ENCODE peak calls at places on chromosomes 6 and 20, in four cellular contexts. One of them, this sample, is unnamed.

GRCh38 chr20:6626805-6627204 is 140.7 kb upstream of the BMP2 start:
- DNase-seq in GM12878: no peak
- DNase-seq in K562: no peak
- DNase-seq in GM12891: no peak
- DNase-seq in this sample: no peak

GRCh38 chr20:22716824-22717351 is 132.5 kb upstream of the FOXA2 start:
- DNase-seq in GM12878: no peak
- DNase-seq in K562: no peak
- DNase-seq in GM12891: no peak
- DNase-seq in this sample: peak

GRCh38 chr6:658244-658643 is 1.3 kb upstream of the HUS1B start:
- DNase-seq in GM12878: no peak
- DNase-seq in K562: peak
- DNase-seq in GM12891: no peak
- DNase-seq in this sample: no peak

GRCh38 chr6:14910692-14911547 is 334.9 kb upstream of the JARID2 start:
- DNase-seq in GM12878: peak
- DNase-seq in K562: no peak
- DNase-seq in GM12891: peak
- DNase-seq in this sample: peak

GRCh38 chr20:5168582-5169396 is 42.0 kb downstream of the CDS2 start:
- DNase-seq in GM12878: no peak
- DNase-seq in K562: no peak
- DNase-seq in GM12891: no peak
- DNase-seq in this sample: no peak

GRCh38 chr6:43283905-43284304 is 14.2 kb upstream of the SLC22A7 start:
- DNase-seq in GM12878: no peak
- DNase-seq in K562: no peak
- DNase-seq in GM12891: no peak
- DNase-seq in this sample: no peak

GRCh38 chr6:138540468-138540867 is 41.2 kb upstream of the NHSL1 start:
- DNase-seq in GM12878: no peak
- DNase-seq in K562: no peak
- DNase-seq in GM12891: no peak
- DNase-seq in this sample: no peak

GRCh38 chr6:43758617-43759050 is 11.4 kb upstream of the VEGFA start:
- DNase-seq in GM12878: no peak
- DNase-seq in K562: peak
- DNase-seq in GM12891: no peak
- DNase-seq in this sample: no peak

GRCh38 chr6:43676962-43677606 is 10.5 kb downstream of the MRPS18A start:
- DNase-seq in GM12878: no peak
- DNase-seq in K562: no peak
- DNase-seq in GM12891: no peak
- DNase-seq in this sample: no peak

GRCh38 chr20:12984863-12985262 is 23.9 kb upstream of the SPTLC3 start:
- DNase-seq in GM12878: no peak
- DNase-seq in K562: no peak
- DNase-seq in GM12891: no peak
- DNase-seq in this sample: no peak

GRCh38 chr20:38152175-38153010 is 12.7 kb downstream of the TGM2 start:
- DNase-seq in GM12878: peak
- DNase-seq in K562: no peak
- DNase-seq in GM12891: peak
- DNase-seq in this sample: peak

GRCh38 chr6:150270330-150271052 is 98.3 kb upstream of the IYD start:
- DNase-seq in GM12878: no peak
- DNase-seq in K562: no peak
- DNase-seq in GM12891: no peak
- DNase-seq in this sample: no peak

GRCh38 chr20:36836591-36837329 is 39.2 kb upstream of the TLDC2 start:
- DNase-seq in GM12878: no peak
- DNase-seq in K562: peak
- DNase-seq in GM12891: peak
- DNase-seq in this sample: peak

GRCh38 chr6:26520088-26520839 is 17.9 kb upstream of the HMGN4 start:
- DNase-seq in GM12878: no peak
- DNase-seq in K562: no peak
- DNase-seq in GM12891: no peak
- DNase-seq in this sample: peak

GRCh38 chr20:35978041-35978513 is 9.7 kb downstream of the CNBD2 start:
- DNase-seq in GM12878: no peak
- DNase-seq in K562: no peak
- DNase-seq in GM12891: no peak
- DNase-seq in this sample: peak

GRCh38 chr6:56916849-56917551 is 37.9 kb upstream of the BEND6 start:
- DNase-seq in GM12878: no peak
- DNase-seq in K562: no peak
- DNase-seq in GM12891: no peak
- DNase-seq in this sample: no peak

GRCh38 chr6:14732845-14733757 is 512.8 kb upstream of the JARID2 start:
- DNase-seq in GM12878: no peak
- DNase-seq in K562: no peak
- DNase-seq in GM12891: no peak
- DNase-seq in this sample: no peak

GRCh38 chr20:17538517-17539170 is 7.5 kb upstream of the BFSP1 start:
- DNase-seq in GM12878: peak
- DNase-seq in K562: no peak
- DNase-seq in GM12891: no peak
- DNase-seq in this sample: no peak

GRCh38 chr6:20932284-20932683 is 398.0 kb downstream of the CDKAL1 start:
- DNase-seq in GM12878: no peak
- DNase-seq in K562: no peak
- DNase-seq in GM12891: no peak
- DNase-seq in this sample: no peak

GRCh38 chr20:3045042-3045815 is 623 bp upstream of the MRPS26 start:
- DNase-seq in GM12878: no peak
- DNase-seq in K562: peak
- DNase-seq in GM12891: peak
- DNase-seq in this sample: no peak

GRCh38 chr20:56409521-56409920 is 2.5 kb upstream of the CASS4 start:
- DNase-seq in GM12878: no peak
- DNase-seq in K562: no peak
- DNase-seq in GM12891: no peak
- DNase-seq in this sample: peak

GRCh38 chr6:3013901-3014674 is 14.4 kb downstream of the NQO2 start:
- DNase-seq in GM12878: no peak
- DNase-seq in K562: no peak
- DNase-seq in GM12891: no peak
- DNase-seq in this sample: no peak

GRCh38 chr6:43770417-43771209 is 602 bp downstream of the VEGFA start:
- DNase-seq in GM12878: no peak
- DNase-seq in K562: peak
- DNase-seq in GM12891: peak
- DNase-seq in this sample: peak

GRCh38 chr20:16771204-16771603 is 23.0 kb downstream of the OTOR start:
- DNase-seq in GM12878: no peak
- DNase-seq in K562: no peak
- DNase-seq in GM12891: no peak
- DNase-seq in this sample: no peak

GRCh38 chr6:71043902-71044301 is 87.0 kb upstream of the B3GAT2 start:
- DNase-seq in GM12878: no peak
- DNase-seq in K562: no peak
- DNase-seq in GM12891: no peak
- DNase-seq in this sample: no peak

GRCh38 chr6:33080127-33081089 is 4.6 kb downstream of the HLA-DPB1 start:
- DNase-seq in GM12878: no peak
- DNase-seq in K562: peak
- DNase-seq in GM12891: no peak
- DNase-seq in this sample: no peak

GRCh38 chr6:39430968-39431523 is 108.5 kb upstream of the KCNK16 start:
- DNase-seq in GM12878: no peak
- DNase-seq in K562: no peak
- DNase-seq in GM12891: no peak
- DNase-seq in this sample: no peak

GRCh38 chr6:74519172-74519571 is 686.7 kb downstream of the COL12A1 start:
- DNase-seq in GM12878: no peak
- DNase-seq in K562: no peak
- DNase-seq in GM12891: no peak
- DNase-seq in this sample: no peak

GRCh38 chr6:116398366-116399005 is 27.7 kb downstream of the DSE start:
- DNase-seq in GM12878: no peak
- DNase-seq in K562: no peak
- DNase-seq in GM12891: no peak
- DNase-seq in this sample: no peak

GRCh38 chr6:21138359-21139094 is 455.0 kb upstream of the SOX4 start:
- DNase-seq in GM12878: no peak
- DNase-seq in K562: no peak
- DNase-seq in GM12891: no peak
- DNase-seq in this sample: no peak

GRCh38 chr6:140434761-140435160 is 1060.3 kb upstream of the CITED2 start:
- DNase-seq in GM12878: no peak
- DNase-seq in K562: no peak
- DNase-seq in GM12891: no peak
- DNase-seq in this sample: no peak

GRCh38 chr6:14596410-14596809 is 478.8 kb downstream of the CD83 start:
- DNase-seq in GM12878: no peak
- DNase-seq in K562: peak
- DNase-seq in GM12891: no peak
- DNase-seq in this sample: peak

GRCh38 chr6:127484207-127484858 is 25.1 kb upstream of the KIAA0408 start:
- DNase-seq in GM12878: peak
- DNase-seq in K562: no peak
- DNase-seq in GM12891: peak
- DNase-seq in this sample: no peak

GRCh38 chr6:36650848-36651247 is 27.7 kb upstream of the CDKN1A start:
- DNase-seq in GM12878: peak
- DNase-seq in K562: no peak
- DNase-seq in GM12891: no peak
- DNase-seq in this sample: peak

DNA sequence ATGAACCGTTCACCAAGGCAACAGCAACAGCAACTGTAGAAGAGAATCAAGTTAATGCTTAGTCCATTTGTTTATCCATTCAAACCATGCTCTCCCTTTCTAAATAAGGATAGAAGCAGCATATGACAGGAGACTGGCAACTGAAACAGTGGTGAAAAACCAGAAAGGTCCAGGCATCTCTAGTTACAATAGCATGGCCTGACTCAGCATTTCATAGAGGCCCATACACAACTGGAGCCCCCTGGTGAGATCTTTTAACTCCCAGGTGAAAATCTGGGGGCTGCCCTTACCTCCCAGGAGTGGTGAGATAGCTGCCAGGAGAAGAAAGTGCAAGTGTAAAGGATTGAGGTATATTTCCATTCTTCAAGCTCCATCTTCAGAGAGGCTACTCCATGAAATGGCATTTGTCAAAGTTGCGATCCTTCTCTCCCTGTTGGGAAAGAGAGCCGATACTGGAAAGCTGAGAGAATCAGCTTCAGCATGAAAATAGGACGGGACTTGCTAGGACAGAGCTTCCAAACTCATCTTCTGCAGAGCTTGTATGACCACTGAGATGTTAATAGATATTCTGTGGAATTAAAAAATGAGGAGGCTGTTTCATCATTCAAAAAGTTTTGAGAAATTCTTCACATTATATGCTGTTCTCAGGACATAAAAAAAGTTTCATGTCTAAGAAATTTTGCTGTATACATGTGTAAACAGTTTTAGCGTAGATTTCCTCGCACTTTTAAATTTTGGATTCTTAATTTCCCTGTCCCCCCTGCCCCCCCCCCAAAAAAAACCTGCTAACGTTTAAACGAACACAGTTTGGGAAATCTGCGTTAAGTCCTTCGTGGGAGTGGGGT is 10.9 kb upstream of the SLC2A12 start:
- DNase-seq in GM12878: no peak
- DNase-seq in K562: peak
- DNase-seq in GM12891: no peak
- DNase-seq in this sample: no peak
- TF ChIP-seq SPI1 in GM12878: no peak
- TF ChIP-seq SPI1 in K562: no peak
- TF ChIP-seq SPI1 in GM12891: no peak
- TF ChIP-seq SPI1 in this sample: no peak

DNA sequence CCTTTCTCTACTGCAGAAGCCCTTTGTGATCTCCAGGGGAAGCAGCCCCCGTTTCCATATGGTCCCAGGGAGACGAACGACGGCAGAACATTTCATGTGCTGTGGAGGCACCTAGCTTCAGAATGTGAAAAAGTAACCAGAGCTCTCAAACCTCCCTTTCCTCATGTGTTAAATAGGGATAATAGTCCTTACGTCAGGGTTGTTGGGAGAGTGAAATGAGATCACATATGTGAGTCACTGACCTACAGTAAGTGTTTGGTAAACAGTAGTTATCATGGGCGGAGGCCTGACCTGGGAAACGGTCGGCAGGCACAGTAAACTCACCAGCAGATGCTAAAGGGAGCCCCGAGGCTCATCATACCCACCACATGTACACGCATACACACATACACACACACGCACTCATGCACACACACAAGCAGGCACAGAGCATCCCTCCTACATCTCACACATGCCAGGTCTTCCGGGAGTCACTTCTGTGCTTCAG is 89.7 kb downstream of the LY86 start:
- DNase-seq in GM12878: no peak
- DNase-seq in K562: peak
- DNase-seq in GM12891: no peak
- DNase-seq in this sample: no peak
- TF ChIP-seq POLR2AphosphoS5 in GM12878: no peak
- TF ChIP-seq POLR2AphosphoS5 in K562: no peak
- TF ChIP-seq POLR2AphosphoS5 in GM12891: no peak
- TF ChIP-seq POLR2AphosphoS5 in this sample: no peak

GRCh38 chr6:112286010-112286409 is 31.6 kb upstream of the LAMA4 start:
- DNase-seq in GM12878: peak
- DNase-seq in K562: no peak
- DNase-seq in GM12891: no peak
- DNase-seq in this sample: peak

GRCh38 chr6:112284603-112285002 is 30.2 kb upstream of the LAMA4 start:
- DNase-seq in GM12878: no peak
- DNase-seq in K562: no peak
- DNase-seq in GM12891: no peak
- DNase-seq in this sample: no peak

GRCh38 chr6:112283621-112284020 is 29.3 kb upstream of the LAMA4 start:
- DNase-seq in GM12878: no peak
- DNase-seq in K562: no peak
- DNase-seq in GM12891: no peak
- DNase-seq in this sample: no peak

GRCh38 chr6:112279044-112279916 is 24.9 kb upstream of the LAMA4 start:
- DNase-seq in GM12878: no peak
- DNase-seq in K562: no peak
- DNase-seq in GM12891: no peak
- DNase-seq in this sample: no peak

GRCh38 chr6:112282217-112282616 is 27.9 kb upstream of the LAMA4 start:
- DNase-seq in GM12878: no peak
- DNase-seq in K562: no peak
- DNase-seq in GM12891: no peak
- DNase-seq in this sample: no peak
- TF ChIP-seq SPI1 in GM12878: no peak
- TF ChIP-seq SPI1 in K562: no peak
- TF ChIP-seq SPI1 in GM12891: no peak
- TF ChIP-seq SPI1 in this sample: no peak

GRCh38 chr6:167279766-167280440 is 11.2 kb upstream of the UNC93A start:
- DNase-seq in GM12878: no peak
- DNase-seq in K562: no peak
- DNase-seq in GM12891: no peak
- DNase-seq in this sample: no peak
- TF ChIP-seq POLR2AphosphoS5 in GM12878: no peak
- TF ChIP-seq POLR2AphosphoS5 in K562: no peak
- TF ChIP-seq POLR2AphosphoS5 in GM12891: no peak
- TF ChIP-seq POLR2AphosphoS5 in this sample: no peak